ENCODE peak calls at places on chromosomes 2 and 18, in seven cellular contexts. P is activated naive CD4-positive, alpha-beta T cell treated with anti-CD3 and anti-CD28 coated beads, Interleukin-2, amount 50 U/mL, for 16 hours; O is posterior cingulate gyrus; C is mucosa of descending colon; Q is ecto neural progenitor cell; U is T1000; K is H7. H is an unnamed sample.

GRCh38 chr2:204681412-204681811 is 136.1 kb downstream of the PARD3B start:
- DNase-seq in P (no peak), K (no peak), Q (no peak), O (no peak), C (no peak), U (no peak), H (no peak)

GRCh38 chr2:23375448-23375847 is 9.5 kb upstream of the KLHL29 start:
- DNase-seq in K (peak), Q (no peak), P (no peak), O (no peak), U (no peak), C (no peak), H (no peak)

GRCh38 chr2:175844169-175844568 is 157.9 kb downstream of the LNPK start:
- DNase-seq in C (no peak), K (no peak), P (no peak), O (no peak), U (no peak), Q (no peak), H (no peak)

GRCh38 chr18:13801260-13801601 is 22.7 kb upstream of the MC5R start:
- DNase-seq in K (no peak), P (no peak), Q (no peak), U (no peak), O (no peak), C (no peak), H (no peak)

GRCh38 chr2:174122185-174122584 is 126.1 kb downstream of the OLA1 start:
- DNase-seq in U (no peak), K (no peak), O (no peak), Q (no peak), C (no peak), P (no peak), H (no peak)

GRCh38 chr2:72993147-72993546 is 75.8 kb downstream of the EMX1 start:
- DNase-seq in Q (peak), P (peak), K (peak), C (no peak), U (no peak), O (no peak), H (no peak)

GRCh38 chr2:54207666-54208195 is 48.3 kb downstream of the TSPYL6 start:
- DNase-seq in K (no peak), Q (no peak), U (no peak), P (no peak), O (no peak), C (no peak), H (no peak)

GRCh38 chr2:6791682-6792081 is 74.0 kb downstream of the CMPK2 start:
- DNase-seq in P (no peak), K (peak), O (no peak), Q (no peak), C (no peak), U (no peak), H (no peak)

GRCh38 chr2:162233197-162233596 is 10.0 kb downstream of the FAP start:
- DNase-seq in P (no peak), Q (no peak), O (no peak), C (no peak), U (no peak), K (no peak), H (no peak)

GRCh38 chr18:79944746-79945117 is 6.7 kb downstream of the SLC66A2 start:
- DNase-seq in K (no peak), C (peak), P (no peak), Q (no peak), O (no peak), U (no peak), H (peak)

GRCh38 chr2:164920430-164920829 is 34.9 kb downstream of the SLC38A11 start:
- DNase-seq in O (no peak), C (no peak), Q (no peak), K (no peak), P (no peak), U (peak), H (no peak)

GRCh38 chr2:77629529-77629928 is 107.4 kb upstream of the LRRTM4 start:
- DNase-seq in O (no peak), U (no peak), P (no peak), Q (no peak), K (no peak), C (no peak), H (no peak)

GRCh38 chr2:33190393-33190937 is 243.7 kb downstream of the LTBP1 start:
- DNase-seq in K (no peak), O (no peak), U (no peak), C (no peak), P (no peak), Q (no peak), H (no peak)

GRCh38 chr2:123839326-123839725 is 185.8 kb upstream of the CNTNAP5 start:
- DNase-seq in K (no peak), C (no peak), P (no peak), O (no peak), Q (no peak), U (no peak), H (no peak)

GRCh38 chr18:71293322-71293721 is 1004.5 kb downstream of the SOCS6 start:
- DNase-seq in C (no peak), O (no peak), P (no peak), U (no peak), K (no peak), Q (no peak), H (no peak)

GRCh38 chr18:76441668-76442412 is 53.2 kb downstream of the ZNF516 start:
- DNase-seq in K (no peak), C (no peak), Q (no peak), O (peak), P (no peak), U (no peak), H (no peak)

GRCh38 chr2:43443317-43443716 is 152.5 kb downstream of the THADA start:
- DNase-seq in K (no peak), U (no peak), C (no peak), O (no peak), P (no peak), Q (no peak), H (no peak)

H was measured in transverse colon.